ENCODE peak calls at places on chromosomes 4 and X, in nine cellular contexts. N is H1, T is transverse colon, D is ovary, I is tibial nerve, G is stomach, J is A549, P is HepG2, Y is suprapubic skin. W is an unnamed sample.

GRCh38 chr4:3323071-3323481 is 30.3 kb downstream of the RGS12 start:
- DNase-seq in J (no peak), Y (peak; percentile 69), T (no peak), D (peak; percentile 29), I (no peak), N (no peak), G (peak; percentile 20), P (peak; percentile 60), W (no peak)

GRCh38 chr4:23745377-23745776 is 144.5 kb downstream of the PPARGC1A start:
- DNase-seq in T (no peak), P (no peak), D (no peak), G (no peak), Y (no peak), N (no peak), I (no peak), J (no peak), W (no peak)

GRCh38 chr4:163111588-163111987 is 55.1 kb downstream of the NAF1 start:
- DNase-seq in D (no peak), N (no peak), G (no peak), T (no peak), J (no peak), I (no peak), Y (no peak), P (no peak), W (no peak)

GRCh38 chr4:8274772-8275241 is 5.3 kb downstream of the HTRA3 start:
- DNase-seq in T (peak; percentile 74), Y (peak; percentile 92), G (peak; percentile 53), J (no peak), N (no peak), P (no peak), I (peak; percentile 83), D (peak; percentile 96), W (peak; percentile 98)

GRCh38 chrX:39157796-39158195 is 356.5 kb downstream of the MID1IP1 start:
- DNase-seq in P (no peak), T (no peak), I (no peak), D (no peak), N (no peak), G (no peak), Y (no peak), J (no peak), W (no peak)

GRCh38 chrX:97397371-97397770 is 513.7 kb downstream of the RPA4 start:
- DNase-seq in G (no peak), T (no peak), I (no peak), J (no peak), P (no peak), D (no peak), Y (no peak), N (no peak), W (no peak)

GRCh38 chr4:8235686-8236085 is 33.9 kb upstream of the HTRA3 start:
- DNase-seq in T (no peak), G (no peak), Y (no peak), I (no peak), D (no peak), J (no peak), P (no peak), N (no peak), W (no peak)

GRCh38 chr4:16827762-16828724 is 70.4 kb downstream of the LDB2 start:
- DNase-seq in G (no peak), D (no peak), J (no peak), I (no peak), T (no peak), N (no peak), Y (no peak), P (no peak), W (no peak)

GRCh38 chr4:158315706-158316105 is 105.4 kb downstream of the TMEM144 start:
- DNase-seq in D (no peak), J (no peak), I (no peak), T (no peak), G (no peak), P (no peak), Y (no peak), N (no peak), W (no peak)

GRCh38 chrX:53882331-53882730 is 161.9 kb downstream of the PHF8 start:
- DNase-seq in G (no peak), D (no peak), Y (no peak), N (no peak), J (peak; percentile 5), T (no peak), I (no peak), P (peak; percentile 86), W (no peak)

GRCh38 chr4:138961687-138962086 is 53.9 kb upstream of the NOCT start:
- DNase-seq in Y (no peak), T (no peak), P (no peak), N (no peak), J (no peak), I (peak; percentile 70), D (no peak), G (no peak), W (no peak)

GRCh38 chr4:138957302-138957701 is 58.3 kb upstream of the NOCT start:
- DNase-seq in J (no peak), D (no peak), Y (no peak), I (no peak), G (no peak), N (no peak), T (no peak), P (no peak), W (no peak)

GRCh38 chr4:138959421-138959820 is 56.2 kb upstream of the NOCT start:
- DNase-seq in D (no peak), J (no peak), P (no peak), N (no peak), G (no peak), I (no peak), T (no peak), Y (no peak), W (no peak)

GRCh38 chr4:138958519-138958918 is 57.1 kb upstream of the NOCT start:
- DNase-seq in Y (no peak), D (no peak), I (no peak), P (no peak), G (no peak), J (no peak), N (no peak), T (no peak), W (no peak)

DNA sequence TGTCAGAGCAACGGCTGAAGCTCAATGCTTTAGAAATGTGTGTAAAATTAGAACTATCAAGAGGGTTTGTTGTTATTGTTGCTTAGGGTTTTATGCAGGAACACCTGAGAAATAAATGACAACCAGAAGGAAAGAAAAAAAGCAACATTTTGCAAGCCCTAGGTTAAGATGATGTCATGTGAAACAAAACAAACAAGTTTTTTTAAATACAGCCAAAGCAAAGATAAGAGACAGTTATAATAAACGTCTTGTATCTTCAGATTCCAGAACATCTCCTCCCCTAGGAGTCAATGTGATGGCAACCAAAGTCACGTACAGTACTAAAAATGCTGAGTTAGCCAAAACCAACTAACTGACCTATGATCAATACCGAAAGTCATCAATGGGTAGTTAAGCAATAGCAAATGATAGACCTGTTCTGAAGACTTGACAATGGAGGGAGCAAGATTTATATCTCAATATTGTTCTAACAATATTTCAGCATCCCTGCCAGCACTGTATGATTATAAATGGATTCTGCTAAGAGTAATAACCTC is 55.3 kb upstream of the NOCT start:
- DNase-seq in G (no peak), T (no peak), D (no peak), N (no peak), Y (no peak), I (no peak), J (no peak), P (no peak), W (no peak)
- TF ChIP-seq EP300 in G (no peak), T (no peak), D (no peak), N (no peak), Y (no peak), I (no peak), J (no peak), P (no peak), W (no peak)

GRCh38 chr4:139669335-139669734 is 3.7 kb downstream of the MGST2 start:
- DNase-seq in I (no peak), J (no peak), D (no peak), T (no peak), N (no peak), Y (no peak), P (no peak), G (no peak), W (no peak)
- H3K4me1 ChIP-seq in I (no peaks in the 10 kb centered on the region), J (peaks cover 12% of the 10 kb centered on the region), D (peaks cover 2% of the 10 kb centered on the region), T (peaks cover 40% of the 10 kb centered on the region), N (peaks cover 4% of the 10 kb centered on the region), Y (peaks cover 50% of the 10 kb centered on the region), P (peaks cover 82% of the 10 kb centered on the region), G (peaks cover 43% of the 10 kb centered on the region), W (no peaks in the 10 kb centered on the region)

GRCh38 chrX:45758319-45758718 is 557.6 kb upstream of the DIPK2B start:
- DNase-seq in D (no peak), I (no peak), P (no peak), N (no peak), T (peak; percentile 17), G (no peak), J (no peak), Y (no peak), W (no peak)
- TF ChIP-seq EP300 in D (no peak), I (no peak), P (no peak), N (no peak), T (no peak), G (no peak), J (no peak), Y (no peak), W (no peak)

DNA sequence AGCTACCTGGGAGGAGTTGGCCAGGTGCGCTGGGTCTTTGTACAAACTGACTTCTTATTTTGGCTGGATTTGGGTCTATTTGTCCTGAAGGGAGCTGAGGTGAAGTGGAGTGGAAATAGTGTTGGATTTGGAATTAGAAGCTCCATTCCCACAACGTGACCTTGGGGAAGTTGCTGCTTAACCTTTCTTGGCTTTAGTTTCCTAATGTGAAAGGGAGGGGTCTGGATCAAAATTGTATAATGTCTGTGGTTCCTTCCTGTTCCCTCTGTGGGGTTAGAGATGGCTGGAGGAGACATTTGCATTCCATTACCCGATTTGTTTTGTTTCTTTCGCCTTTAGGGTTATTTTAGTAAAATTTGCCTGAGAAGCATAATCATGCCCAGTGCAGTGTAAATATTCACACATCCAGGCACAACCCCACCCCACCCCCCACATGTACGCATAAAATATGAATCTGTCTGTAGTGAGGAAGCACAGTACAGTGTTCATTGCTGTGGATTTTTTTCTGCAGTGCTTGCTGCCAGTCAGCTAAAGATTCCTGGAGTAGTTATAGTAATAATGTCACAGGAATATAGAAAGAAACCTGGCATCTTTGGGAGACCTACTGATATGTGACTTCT is 21.5 kb downstream of the JADE1 start:
- DNase-seq in P (no peak), G (no peak), J (no peak), T (no peak), Y (no peak), D (no peak), I (no peak), N (no peak), W (no peak)
- H3K4me1 ChIP-seq in P (peaks cover 53% of the 10 kb centered on the region), G (peaks cover 81% of the 10 kb centered on the region), J (peaks cover 54% of the 10 kb centered on the region), T (peaks cover 51% of the 10 kb centered on the region), Y (peaks cover 30% of the 10 kb centered on the region), D (peaks cover 19% of the 10 kb centered on the region), I (peaks cover 4% of the 10 kb centered on the region), N (peaks cover 37% of the 10 kb centered on the region), W (no peaks in the 10 kb centered on the region)

DNA sequence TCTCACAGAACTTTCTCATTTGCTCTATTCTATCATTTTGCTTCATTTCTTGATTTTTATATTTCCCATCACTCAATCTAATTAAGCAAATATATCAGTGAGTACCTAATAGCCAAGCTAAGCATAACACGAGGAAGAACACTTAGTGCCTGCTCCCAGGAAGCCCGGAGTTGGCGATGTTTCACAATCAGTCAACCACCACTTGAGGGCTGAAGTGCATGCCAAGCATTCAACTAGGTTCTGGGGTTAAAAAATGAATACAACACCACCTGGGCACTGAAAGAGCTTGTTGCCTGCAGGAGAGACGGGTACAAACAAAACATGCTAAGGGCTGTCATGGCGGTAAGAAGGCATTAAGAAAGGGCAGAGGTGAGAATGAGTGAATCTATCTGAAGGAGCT is 47.5 kb downstream of the UCHL1 start:
- DNase-seq in D (no peak), Y (no peak), J (no peak), N (no peak), I (no peak), T (no peak), G (peak; percentile 30), P (no peak), W (no peak)
- TF ChIP-seq EP300 in D (no peak), Y (no peak), J (no peak), N (no peak), I (no peak), T (no peak), G (no peak), P (no peak), W (no peak)